ENCODE peak calls at places on chromosome 14, in eight cellular contexts. One of them, this sample, is unnamed.

GRCh38 chr14:90714811-90715210 is 101.4 kb downstream of the TTC7B start:
- DNase-seq in mucosa of descending colon: no peak
- DNase-seq in transverse colon: no peak
- DNase-seq in BJ: no peak
- DNase-seq in cardiac fibroblast: peak
- DNase-seq in kidney: no peak
- DNase-seq in stomach: no peak
- DNase-seq in GM23338: no peak
- DNase-seq in this sample: peak

GRCh38 chr14:61751475-61751989 is 10.7 kb upstream of the SNAPC1 start:
- DNase-seq in BJ: no peak
- DNase-seq in mucosa of descending colon: no peak
- DNase-seq in cardiac fibroblast: no peak
- DNase-seq in stomach: no peak
- DNase-seq in GM23338: no peak
- DNase-seq in transverse colon: no peak
- DNase-seq in kidney: no peak
- DNase-seq in this sample: no peak

GRCh38 chr14:101708853-101709532 is 52.5 kb upstream of the PPP2R5C start:
- DNase-seq in GM23338: no peak
- DNase-seq in stomach: no peak
- DNase-seq in BJ: no peak
- DNase-seq in mucosa of descending colon: no peak
- DNase-seq in transverse colon: no peak
- DNase-seq in cardiac fibroblast: no peak
- DNase-seq in kidney: peak
- DNase-seq in this sample: no peak

GRCh38 chr14:82595466-82595865 is 1061.8 kb upstream of the SEL1L start:
- DNase-seq in GM23338: no peak
- DNase-seq in mucosa of descending colon: no peak
- DNase-seq in transverse colon: no peak
- DNase-seq in kidney: no peak
- DNase-seq in stomach: no peak
- DNase-seq in cardiac fibroblast: no peak
- DNase-seq in BJ: no peak
- DNase-seq in this sample: no peak

GRCh38 chr14:99426265-99426664 is 54.4 kb downstream of the SETD3 start:
- DNase-seq in cardiac fibroblast: no peak
- DNase-seq in transverse colon: no peak
- DNase-seq in stomach: no peak
- DNase-seq in BJ: no peak
- DNase-seq in kidney: no peak
- DNase-seq in mucosa of descending colon: no peak
- DNase-seq in GM23338: no peak
- DNase-seq in this sample: no peak

GRCh38 chr14:32469388-32470160 is 140.5 kb downstream of the AKAP6 start:
- DNase-seq in cardiac fibroblast: peak
- DNase-seq in stomach: no peak
- DNase-seq in BJ: peak
- DNase-seq in kidney: no peak
- DNase-seq in transverse colon: no peak
- DNase-seq in mucosa of descending colon: no peak
- DNase-seq in GM23338: peak
- DNase-seq in this sample: peak

GRCh38 chr14:92747701-92748258 is 647 bp downstream of the LGMN start:
- DNase-seq in kidney: no peak
- DNase-seq in stomach: no peak
- DNase-seq in mucosa of descending colon: no peak
- DNase-seq in transverse colon: peak
- DNase-seq in cardiac fibroblast: peak
- DNase-seq in BJ: no peak
- DNase-seq in GM23338: peak
- DNase-seq in this sample: peak

GRCh38 chr14:42214981-42215491 is 608.4 kb downstream of the LRFN5 start:
- DNase-seq in BJ: peak
- DNase-seq in cardiac fibroblast: peak
- DNase-seq in GM23338: no peak
- DNase-seq in transverse colon: no peak
- DNase-seq in kidney: no peak
- DNase-seq in mucosa of descending colon: no peak
- DNase-seq in stomach: no peak
- DNase-seq in this sample: peak

GRCh38 chr14:68222154-68222553 is 402.6 kb downstream of the RAD51B start:
- DNase-seq in transverse colon: no peak
- DNase-seq in BJ: no peak
- DNase-seq in kidney: no peak
- DNase-seq in stomach: no peak
- DNase-seq in mucosa of descending colon: no peak
- DNase-seq in GM23338: no peak
- DNase-seq in cardiac fibroblast: no peak
- DNase-seq in this sample: no peak

GRCh38 chr14:100278702-100279101 is 27.5 kb downstream of the SLC25A29 start:
- DNase-seq in kidney: no peak
- DNase-seq in BJ: peak
- DNase-seq in stomach: no peak
- DNase-seq in mucosa of descending colon: no peak
- DNase-seq in transverse colon: no peak
- DNase-seq in GM23338: no peak
- DNase-seq in cardiac fibroblast: peak
- DNase-seq in this sample: peak

GRCh38 chr14:100211893-100212292 is 27.1 kb upstream of the YY1 start:
- DNase-seq in GM23338: no peak
- DNase-seq in transverse colon: no peak
- DNase-seq in mucosa of descending colon: no peak
- DNase-seq in kidney: peak
- DNase-seq in cardiac fibroblast: no peak
- DNase-seq in BJ: no peak
- DNase-seq in stomach: no peak
- DNase-seq in this sample: no peak

GRCh38 chr14:83085725-83086124 is 1552.1 kb upstream of the SEL1L start:
- DNase-seq in transverse colon: no peak
- DNase-seq in GM23338: no peak
- DNase-seq in BJ: no peak
- DNase-seq in cardiac fibroblast: no peak
- DNase-seq in kidney: no peak
- DNase-seq in stomach: no peak
- DNase-seq in mucosa of descending colon: no peak
- DNase-seq in this sample: no peak

GRCh38 chr14:70714055-70714550 is 72.4 kb downstream of the TTC9 start:
- DNase-seq in stomach: peak
- DNase-seq in mucosa of descending colon: no peak
- DNase-seq in kidney: no peak
- DNase-seq in GM23338: peak
- DNase-seq in BJ: no peak
- DNase-seq in cardiac fibroblast: peak
- DNase-seq in transverse colon: peak
- DNase-seq in this sample: peak

GRCh38 chr14:63283501-63284248 is 35.1 kb downstream of the GPHB5 start:
- DNase-seq in cardiac fibroblast: no peak
- DNase-seq in GM23338: no peak
- DNase-seq in stomach: no peak
- DNase-seq in transverse colon: no peak
- DNase-seq in mucosa of descending colon: no peak
- DNase-seq in BJ: no peak
- DNase-seq in kidney: no peak
- DNase-seq in this sample: no peak

GRCh38 chr14:72315720-72316119 is 383.5 kb downstream of the RGS6 start:
- DNase-seq in kidney: no peak
- DNase-seq in mucosa of descending colon: no peak
- DNase-seq in cardiac fibroblast: no peak
- DNase-seq in GM23338: no peak
- DNase-seq in transverse colon: no peak
- DNase-seq in stomach: no peak
- DNase-seq in BJ: no peak
- DNase-seq in this sample: no peak

GRCh38 chr14:42047421-42048045 is 440.9 kb downstream of the LRFN5 start:
- DNase-seq in transverse colon: no peak
- DNase-seq in BJ: no peak
- DNase-seq in mucosa of descending colon: no peak
- DNase-seq in GM23338: no peak
- DNase-seq in cardiac fibroblast: peak
- DNase-seq in stomach: no peak
- DNase-seq in kidney: no peak
- DNase-seq in this sample: peak

GRCh38 chr14:99772371-99773283 is 20.6 kb upstream of the EML1 start:
- DNase-seq in kidney: no peak
- DNase-seq in cardiac fibroblast: no peak
- DNase-seq in BJ: no peak
- DNase-seq in mucosa of descending colon: no peak
- DNase-seq in stomach: no peak
- DNase-seq in GM23338: no peak
- DNase-seq in transverse colon: no peak
- DNase-seq in this sample: no peak

GRCh38 chr14:103879570-103880333 is 32.4 kb upstream of the PPP1R13B start:
- DNase-seq in mucosa of descending colon: peak
- DNase-seq in stomach: peak
- DNase-seq in transverse colon: peak
- DNase-seq in kidney: peak
- DNase-seq in BJ: no peak
- DNase-seq in cardiac fibroblast: peak
- DNase-seq in GM23338: peak
- DNase-seq in this sample: no peak
- H3K4me3 ChIP-seq in mucosa of descending colon: no peak
- H3K4me3 ChIP-seq in stomach: peak
- H3K4me3 ChIP-seq in transverse colon: peak
- H3K4me3 ChIP-seq in kidney: peak
- H3K4me3 ChIP-seq in BJ: peak
- H3K4me3 ChIP-seq in cardiac fibroblast: peak
- H3K4me3 ChIP-seq in GM23338: no peak
- H3K4me3 ChIP-seq in this sample: peak

DNA sequence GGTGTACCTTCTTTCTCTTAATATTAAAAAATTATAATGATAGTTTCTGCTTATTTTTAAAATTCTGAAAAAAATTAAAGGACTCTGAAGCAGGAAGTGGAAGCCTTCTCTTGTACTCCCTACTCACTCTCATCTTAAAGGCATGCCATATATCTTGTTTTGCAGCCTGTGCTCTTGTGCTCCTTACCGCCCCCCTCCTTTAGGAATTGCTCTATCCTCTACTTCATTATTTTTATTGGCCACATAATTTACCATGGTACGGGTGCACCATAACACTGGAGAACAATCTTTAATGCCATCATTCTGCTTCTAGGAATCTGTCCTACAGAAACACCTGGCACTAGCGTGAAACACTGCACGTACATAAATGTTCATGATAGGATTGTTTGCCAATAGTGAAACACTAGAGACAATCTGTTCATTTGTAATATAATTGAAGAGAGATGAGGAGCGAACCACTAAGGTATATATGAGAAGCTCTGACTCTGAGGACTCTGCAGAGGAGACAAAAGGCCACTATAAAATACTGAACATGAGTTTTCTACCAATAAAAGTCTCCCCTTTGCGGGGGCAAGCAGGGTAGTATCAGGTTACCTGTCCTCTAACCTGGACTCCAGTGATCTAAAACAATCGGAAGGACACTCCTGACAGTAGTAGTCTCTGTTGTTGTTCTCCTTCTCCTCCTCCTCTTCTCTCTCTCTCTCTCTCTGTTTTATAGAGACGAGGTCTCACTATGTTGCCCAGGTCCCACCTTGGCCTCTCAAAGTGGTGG is 6.3 kb upstream of the NYNRIN start:
- DNase-seq in mucosa of descending colon: no peak
- DNase-seq in cardiac fibroblast: peak
- DNase-seq in GM23338: peak
- DNase-seq in BJ: no peak
- DNase-seq in stomach: no peak
- DNase-seq in transverse colon: no peak
- DNase-seq in kidney: no peak
- DNase-seq in this sample: peak
- TF ChIP-seq CTCF in mucosa of descending colon: no peak
- TF ChIP-seq CTCF in cardiac fibroblast: peak
- TF ChIP-seq CTCF in GM23338: peak
- TF ChIP-seq CTCF in BJ: peak
- TF ChIP-seq CTCF in stomach: no peak
- TF ChIP-seq CTCF in transverse colon: no peak
- TF ChIP-seq CTCF in kidney: no peak
- TF ChIP-seq CTCF in this sample: peak

DNA sequence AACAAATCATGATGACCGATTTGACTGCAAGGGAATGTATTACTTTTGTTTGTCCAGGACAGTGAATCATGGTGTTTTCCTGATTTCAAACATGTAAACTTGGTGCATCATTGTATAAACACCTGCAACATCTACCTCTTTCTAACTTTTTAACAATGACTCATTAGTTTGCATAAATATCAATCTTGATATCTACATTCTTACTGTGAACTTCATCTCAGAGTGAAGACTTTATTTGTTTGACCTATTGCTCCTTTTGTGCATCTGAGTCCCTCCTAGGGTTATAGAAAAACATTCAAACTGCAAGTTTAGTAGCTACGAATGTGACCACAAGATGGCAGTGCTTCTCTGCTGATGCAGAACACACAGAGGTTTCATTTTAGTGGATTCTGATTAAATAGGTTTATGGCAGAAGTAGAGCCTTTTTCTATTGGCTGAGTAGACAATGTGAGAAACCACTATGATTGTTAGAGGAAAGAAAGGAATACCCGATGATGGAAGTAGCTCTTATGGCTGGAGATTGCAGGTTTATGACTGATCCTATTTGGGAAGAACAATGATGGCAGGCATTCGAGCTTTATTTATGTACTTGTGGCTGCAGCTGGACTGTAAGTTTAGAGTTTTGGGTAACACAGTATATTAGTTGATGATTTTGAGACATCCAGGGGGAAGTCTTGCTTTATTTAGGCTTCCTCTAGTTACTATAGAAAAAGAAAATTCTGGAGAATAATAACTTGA is 244.2 kb upstream of the OR4E1 start:
- DNase-seq in kidney: no peak
- DNase-seq in cardiac fibroblast: peak
- DNase-seq in BJ: no peak
- DNase-seq in mucosa of descending colon: no peak
- DNase-seq in transverse colon: peak
- DNase-seq in stomach: peak
- DNase-seq in GM23338: peak
- DNase-seq in this sample: peak
- H3K4me3 ChIP-seq in kidney: peak
- H3K4me3 ChIP-seq in cardiac fibroblast: no peak
- H3K4me3 ChIP-seq in BJ: no peak
- H3K4me3 ChIP-seq in mucosa of descending colon: no peak
- H3K4me3 ChIP-seq in transverse colon: no peak
- H3K4me3 ChIP-seq in stomach: no peak
- H3K4me3 ChIP-seq in GM23338: no peak
- H3K4me3 ChIP-seq in this sample: no peak

GRCh38 chr14:29521526-29522137 is 406.0 kb downstream of the PRKD1 start:
- DNase-seq in transverse colon: no peak
- DNase-seq in GM23338: peak
- DNase-seq in BJ: no peak
- DNase-seq in mucosa of descending colon: no peak
- DNase-seq in stomach: no peak
- DNase-seq in kidney: no peak
- DNase-seq in cardiac fibroblast: peak
- DNase-seq in this sample: peak

DNA sequence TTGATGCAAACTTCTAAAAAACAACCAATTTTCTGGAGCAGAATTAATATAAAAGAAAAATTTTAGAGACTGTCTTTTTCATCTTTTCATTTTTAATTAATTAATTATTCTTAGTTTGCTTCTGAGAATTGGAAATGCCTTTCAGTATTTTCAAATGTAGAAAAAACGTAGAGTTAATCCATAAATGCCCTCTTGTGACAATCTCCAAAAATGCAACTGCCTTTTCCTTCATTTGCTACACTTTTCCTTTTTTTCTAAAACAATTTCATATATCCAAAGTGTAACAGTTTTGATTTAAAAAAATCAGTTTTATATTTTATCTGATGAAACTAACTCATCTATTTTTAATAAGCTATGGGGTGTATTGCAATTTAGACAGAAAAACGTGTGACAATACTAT is 409.3 kb downstream of the PRKD1 start:
- DNase-seq in BJ: no peak
- DNase-seq in kidney: no peak
- DNase-seq in transverse colon: no peak
- DNase-seq in mucosa of descending colon: no peak
- DNase-seq in cardiac fibroblast: peak
- DNase-seq in stomach: no peak
- DNase-seq in GM23338: no peak
- DNase-seq in this sample: peak
- TF ChIP-seq CTCF in BJ: peak
- TF ChIP-seq CTCF in kidney: no peak
- TF ChIP-seq CTCF in transverse colon: no peak
- TF ChIP-seq CTCF in mucosa of descending colon: no peak
- TF ChIP-seq CTCF in cardiac fibroblast: peak
- TF ChIP-seq CTCF in stomach: no peak
- TF ChIP-seq CTCF in GM23338: no peak
- TF ChIP-seq CTCF in this sample: peak

This sample was measured in fibroblast of the aortic adventitia.